ENCODE peak calls at places on chromosomes 6 and 20, in seven cellular contexts. H is activated CD8-positive, alpha-beta memory T cell treated with anti-CD3 and anti-CD28 coated beads for 24 hours; D is amniotic stem cell; Z is GF-D8; L is AG04450; S is stimulated activated CD8-positive, alpha-beta memory T cell treated with anti-CD3 and anti-CD28 coated beads, Interleukin-12 subunit alpha, Interleukin-12 subunit beta, amount 100 ng/mL, for 4 hours; M is NCI-H446. G is an unnamed sample.
A peak's percentile ranks its signal among the peaks of the same experiment; 100 is the strongest.

GRCh38 chr20:62524486-62524885 is 48.7 kb upstream of the GATA5 start:
- DNase-seq in H (no peak), D (no peak), Z (no peak), L (no peak), S (no peak), M (no peak), G (no peak)

GRCh38 chr6:150156460-150156859 is 13.6 kb downstream of the PPP1R14C start:
- DNase-seq in H (no peak), D (no peak), Z (no peak), L (no peak), S (no peak), M (no peak), G (no peak)

GRCh38 chr6:109772961-109773431 is 81.9 kb downstream of the FIG4 start:
- DNase-seq in H (no peak), D (no peak), Z (no peak), L (no peak), S (no peak), M (no peak), G (no peak)

GRCh38 chr6:163249651-163250101 is 164.8 kb upstream of the QKI start:
- DNase-seq in H (no peak), D (no peak), Z (no peak), L (no peak), S (no peak), M (no peak), G (peak; percentile 81)

GRCh38 chr6:36838896-36839818 is at the start of gene CPNE5:
- DNase-seq in H (no peak), D (no peak), Z (no peak), L (no peak), S (no peak), M (no peak), G (no peak)

GRCh38 chr6:134908906-134909516 is 40.9 kb downstream of the ALDH8A1 start:
- DNase-seq in H (no peak), D (peak; percentile 90), Z (no peak), L (peak; percentile 96), S (no peak), M (peak; percentile 70), G (peak; percentile 18)

GRCh38 chr6:25670793-25671513 is 18.9 kb downstream of the SCGN start:
- DNase-seq in H (no peak), D (no peak), Z (no peak), L (no peak), S (no peak), M (no peak), G (no peak)

GRCh38 chr6:26249959-26250805 is 114.8 kb upstream of the BTN3A2 start:
- DNase-seq in H (peak; percentile 84), D (peak; percentile 31), Z (peak; percentile 72), L (no peak), S (peak; percentile 38), M (no peak), G (no peak)

GRCh38 chr6:15299430-15300131 is 53.7 kb downstream of the JARID2 start:
- DNase-seq in H (peak; percentile 75), D (no peak), Z (peak; percentile 97), L (no peak), S (peak; percentile 36), M (no peak), G (no peak)

GRCh38 chr20:51029556-51029955 is 6.6 kb upstream of the KCNG1 start:
- DNase-seq in H (no peak), D (no peak), Z (no peak), L (no peak), S (no peak), M (no peak), G (no peak)

G was measured in putamen.